ENCODE peak calls at places on chromosomes 11 and 22, in four cellular contexts. M, Y, B and I are unnamed samples.

GRCh38 chr11:44266056-44266780 is 43.7 kb downstream of the ALX4 start:
- DNase-seq in B (no peak), M (no peak), Y (no peak), I (no peak)

GRCh38 chr22:22154068-22154467 is 90.5 kb upstream of the VPREB1 start:
- DNase-seq in M (no peak), B (no peak), Y (no peak), I (no peak)

GRCh38 chr11:74321487-74322188 is 10.2 kb upstream of the P4HA3 start:
- DNase-seq in Y (no peak), B (peak), M (no peak), I (no peak)

GRCh38 chr11:33160147-33160546 is 1.1 kb downstream of the CSTF3 start:
- DNase-seq in B (no peak), M (no peak), Y (peak), I (no peak)

GRCh38 chr11:72079776-72080325 is 491 bp downstream of the NUMA1 start:
- DNase-seq in M (no peak), B (peak), Y (peak), I (no peak)

GRCh38 chr11:17063171-17064002 is 14.1 kb downstream of the RPS13 start:
- DNase-seq in Y (peak), M (no peak), B (peak), I (peak)

GRCh38 chr11:8290122-8290810 is 26.6 kb upstream of the LMO1 start:
- DNase-seq in Y (no peak), B (no peak), M (no peak), I (no peak)

GRCh38 chr11:35045219-35045819 is 93.7 kb upstream of the CD44 start:
- DNase-seq in M (peak), B (no peak), Y (no peak), I (no peak)

GRCh38 chr11:94866231-94866827 is 98.2 kb downstream of the AMOTL1 start:
- DNase-seq in Y (no peak), B (no peak), M (no peak), I (no peak)

GRCh38 chr22:32967285-32968101 is 90.7 kb downstream of the SYN3 start:
- DNase-seq in Y (no peak), M (no peak), B (no peak), I (no peak)

GRCh38 chr11:37474889-37475288 is 876.9 kb upstream of the RAG2 start:
- DNase-seq in B (no peak), M (no peak), Y (no peak), I (no peak)

GRCh38 chr11:77411238-77411637 is 62.7 kb downstream of the PAK1 start:
- DNase-seq in Y (no peak), M (no peak), B (peak), I (no peak)

GRCh38 chr11:17013548-17014320 is 480 bp downstream of the PLEKHA7 start:
- DNase-seq in M (no peak), Y (peak), B (peak), I (no peak)

GRCh38 chr22:23752090-23752691 is 1.3 kb upstream of the ZNF70 start:
- DNase-seq in M (no peak), B (no peak), Y (no peak), I (no peak)

GRCh38 chr11:118771481-118772278 is 19.3 kb downstream of the DDX6 start:
- DNase-seq in Y (no peak), M (no peak), B (no peak), I (no peak)

GRCh38 chr11:33227578-33228261 is 29.5 kb upstream of the HIPK3 start:
- DNase-seq in B (no peak), Y (no peak), M (no peak), I (no peak)

GRCh38 chr11:83459802-83460201 is 173.6 kb upstream of the CCDC90B start:
- DNase-seq in M (no peak), Y (no peak), B (no peak), I (no peak)

GRCh38 chr11:8685306-8685705 is 2.7 kb downstream of the RPL27A start:
- DNase-seq in Y (no peak), M (no peak), B (no peak), I (no peak)

GRCh38 chr22:20141186-20142077 is 9.4 kb downstream of the CCDC188 start:
- DNase-seq in Y (no peak), M (no peak), B (no peak), I (no peak)

GRCh38 chr22:28034760-28035401 is 115.8 kb upstream of the PITPNB start:
- DNase-seq in Y (no peak), M (no peak), B (peak), I (no peak)

GRCh38 chr11:117871784-117872183 is 4.7 kb downstream of the FXYD6 start:
- DNase-seq in M (no peak), B (no peak), Y (no peak), I (no peak)

GRCh38 chr11:71251761-71252433 is 480 bp downstream of the SHANK2 start:
- DNase-seq in B (peak), M (no peak), Y (peak), I (no peak)

GRCh38 chr11:44658451-44658850 is 68.3 kb upstream of the TSPAN18 start:
- DNase-seq in M (no peak), B (no peak), Y (no peak), I (no peak)

GRCh38 chr11:27209562-27210005 is 153.4 kb downstream of the CCDC34 start:
- DNase-seq in Y (no peak), M (no peak), B (no peak), I (no peak)

GRCh38 chr22:44220727-44221680 is 40.3 kb downstream of the PARVG start:
- DNase-seq in Y (no peak), B (no peak), M (no peak), I (no peak)

GRCh38 chr11:130192845-130193267 is 33.3 kb downstream of the ST14 start:
- DNase-seq in Y (no peak), M (no peak), B (no peak), I (no peak)

GRCh38 chr11:110148775-110149744 is 55.9 kb downstream of the ZC3H12C start:
- DNase-seq in M (no peak), B (no peak), Y (no peak), I (no peak)

GRCh38 chr11:65014146-65014960 is at the start of gene ARL2:
- DNase-seq in B (no peak), M (peak), Y (no peak), I (no peak)

GRCh38 chr11:127392575-127392974 is 392.0 kb upstream of the KIRREL3 start:
- DNase-seq in Y (no peak), M (no peak), B (no peak), I (no peak)

GRCh38 chr22:20128902-20129746 is 2.5 kb upstream of the ZDHHC8 start:
- DNase-seq in M (no peak), B (no peak), Y (no peak), I (no peak)

GRCh38 chr22:20803696-20804324 is 29.9 kb downstream of the SERPIND1 start:
- DNase-seq in B (peak), M (no peak), Y (peak), I (no peak)

GRCh38 chr22:42179616-42180015 is 49.0 kb upstream of the CYP2D6 start:
- DNase-seq in B (no peak), Y (no peak), M (no peak), I (no peak)